ENCODE peak calls at places on chromosome 20, in four cellular contexts. One of them, this sample, is unnamed.

GRCh38 chr20:51462566-51463276 is 79.8 kb downstream of the NFATC2 start:
- DNase-seq in bronchial epithelial cell: no peak
- DNase-seq in amniotic stem cell: no peak
- DNase-seq in mucosa of descending colon: peak; percentile 76
- DNase-seq in this sample: no peak

GRCh38 chr20:23136893-23137745 is 51.0 kb upstream of the CD93 start:
- DNase-seq in bronchial epithelial cell: peak; percentile 91
- DNase-seq in amniotic stem cell: no peak
- DNase-seq in mucosa of descending colon: no peak
- DNase-seq in this sample: no peak

GRCh38 chr20:62321521-62321948 is 18.7 kb downstream of the ADRM1 start:
- DNase-seq in bronchial epithelial cell: peak; percentile 26
- DNase-seq in amniotic stem cell: no peak
- DNase-seq in mucosa of descending colon: no peak
- DNase-seq in this sample: no peak

GRCh38 chr20:47620808-47621805 is 119.4 kb downstream of the NCOA3 start:
- DNase-seq in bronchial epithelial cell: peak; percentile 70
- DNase-seq in amniotic stem cell: no peak
- DNase-seq in mucosa of descending colon: no peak
- DNase-seq in this sample: no peak

GRCh38 chr20:22905667-22906066 is 129.4 kb upstream of the SSTR4 start:
- DNase-seq in bronchial epithelial cell: no peak
- DNase-seq in amniotic stem cell: no peak
- DNase-seq in mucosa of descending colon: no peak
- DNase-seq in this sample: no peak

GRCh38 chr20:13684566-13685222 is 46.0 kb upstream of the TASP1 start:
- DNase-seq in bronchial epithelial cell: no peak
- DNase-seq in amniotic stem cell: no peak
- DNase-seq in mucosa of descending colon: no peak
- DNase-seq in this sample: no peak

GRCh38 chr20:44785768-44786167 is 24.6 kb downstream of the RIMS4 start:
- DNase-seq in bronchial epithelial cell: peak; percentile 44
- DNase-seq in amniotic stem cell: no peak
- DNase-seq in mucosa of descending colon: no peak
- DNase-seq in this sample: peak; percentile 72

GRCh38 chr20:37845261-37845681 is 57.7 kb upstream of the VSTM2L start:
- DNase-seq in bronchial epithelial cell: no peak
- DNase-seq in amniotic stem cell: no peak
- DNase-seq in mucosa of descending colon: no peak
- DNase-seq in this sample: no peak

GRCh38 chr20:32510601-32511357 is 74.4 kb downstream of the NOL4L start:
- DNase-seq in bronchial epithelial cell: peak; percentile 68
- DNase-seq in amniotic stem cell: no peak
- DNase-seq in mucosa of descending colon: peak; percentile 33
- DNase-seq in this sample: peak; percentile 80

GRCh38 chr20:48295966-48296421 is 510.7 kb upstream of the SULF2 start:
- DNase-seq in bronchial epithelial cell: no peak
- DNase-seq in amniotic stem cell: peak; percentile 31
- DNase-seq in mucosa of descending colon: no peak
- DNase-seq in this sample: peak; percentile 83

GRCh38 chr20:38963745-38964144 is 1.6 kb downstream of the DHX35 start:
- DNase-seq in bronchial epithelial cell: no peak
- DNase-seq in amniotic stem cell: no peak
- DNase-seq in mucosa of descending colon: no peak
- DNase-seq in this sample: no peak

GRCh38 chr20:63707558-63708300 is at the start of the genes ARFRP1 and ZGPAT:
- DNase-seq in bronchial epithelial cell: peak; percentile 44
- DNase-seq in amniotic stem cell: peak; percentile 53
- DNase-seq in mucosa of descending colon: peak; percentile 94
- DNase-seq in this sample: peak; percentile 91

GRCh38 chr20:38728237-38728761 is 4.0 kb downstream of the SLC32A1 start:
- DNase-seq in bronchial epithelial cell: no peak
- DNase-seq in amniotic stem cell: no peak
- DNase-seq in mucosa of descending colon: no peak
- DNase-seq in this sample: no peak

GRCh38 chr20:37573626-37574198 is 46.0 kb upstream of the BLCAP start:
- DNase-seq in bronchial epithelial cell: no peak
- DNase-seq in amniotic stem cell: no peak
- DNase-seq in mucosa of descending colon: no peak
- DNase-seq in this sample: peak; percentile 34

GRCh38 chr20:47357296-47358051 is 975 bp upstream of the ZMYND8 start:
- DNase-seq in bronchial epithelial cell: peak; percentile 76
- DNase-seq in amniotic stem cell: peak; percentile 42
- DNase-seq in mucosa of descending colon: peak; percentile 95
- DNase-seq in this sample: peak; percentile 98

GRCh38 chr20:3167738-3168078 is 5.6 kb downstream of the LZTS3 start:
- DNase-seq in bronchial epithelial cell: no peak
- DNase-seq in amniotic stem cell: no peak
- DNase-seq in mucosa of descending colon: no peak
- DNase-seq in this sample: no peak

GRCh38 chr20:47502271-47502730 is 614 bp downstream of the NCOA3 start:
- DNase-seq in bronchial epithelial cell: no peak
- DNase-seq in amniotic stem cell: no peak
- DNase-seq in mucosa of descending colon: peak; percentile 59
- DNase-seq in this sample: no peak

GRCh38 chr20:57682184-57683038 is 27.4 kb downstream of the PMEPA1 start:
- DNase-seq in bronchial epithelial cell: no peak
- DNase-seq in amniotic stem cell: no peak
- DNase-seq in mucosa of descending colon: no peak
- DNase-seq in this sample: no peak

GRCh38 chr20:48195121-48195870 is 410.0 kb upstream of the SULF2 start:
- DNase-seq in bronchial epithelial cell: no peak
- DNase-seq in amniotic stem cell: no peak
- DNase-seq in mucosa of descending colon: no peak
- DNase-seq in this sample: no peak

GRCh38 chr20:58457083-58457680 is 58.0 kb downstream of the APCDD1L start:
- DNase-seq in bronchial epithelial cell: peak; percentile 94
- DNase-seq in amniotic stem cell: no peak
- DNase-seq in mucosa of descending colon: no peak
- DNase-seq in this sample: peak; percentile 94

GRCh38 chr20:14049111-14049510 is 53.8 kb downstream of the MACROD2 start:
- DNase-seq in bronchial epithelial cell: no peak
- DNase-seq in amniotic stem cell: no peak
- DNase-seq in mucosa of descending colon: no peak
- DNase-seq in this sample: no peak

This sample was measured in islet precursor cell.